ENCODE peak calls at places on chromosome 1, in six cellular contexts. One of them, this sample, is unnamed. For H3K4me1, the result is how much of the 10 kb centered on the place peaks cover.

GRCh38 chr1:234776256-234776874 is 166.4 kb upstream of the IRF2BP2 start:
- DNase-seq in mucosa of descending colon: peak
- DNase-seq in aorta: peak
- DNase-seq in body of pancreas: no peak
- DNase-seq in ascending aorta: no peak
- DNase-seq in neuronal stem cell: no peak
- DNase-seq in this sample: no peak

GRCh38 chr1:38274974-38275373 is 228.4 kb upstream of the POU3F1 start:
- DNase-seq in mucosa of descending colon: no peak
- DNase-seq in aorta: no peak
- DNase-seq in body of pancreas: no peak
- DNase-seq in ascending aorta: no peak
- DNase-seq in neuronal stem cell: peak
- DNase-seq in this sample: no peak

GRCh38 chr1:163796394-163796821 is 474.7 kb downstream of the NUF2 start:
- DNase-seq in mucosa of descending colon: no peak
- DNase-seq in aorta: no peak
- DNase-seq in body of pancreas: no peak
- DNase-seq in ascending aorta: no peak
- DNase-seq in neuronal stem cell: no peak
- DNase-seq in this sample: peak

GRCh38 chr1:85398391-85399064 is 66.4 kb downstream of the DDAH1 start:
- DNase-seq in mucosa of descending colon: no peak
- DNase-seq in aorta: no peak
- DNase-seq in body of pancreas: no peak
- DNase-seq in ascending aorta: no peak
- DNase-seq in neuronal stem cell: no peak
- DNase-seq in this sample: no peak

GRCh38 chr1:1272341-1273151 is 1.1 kb downstream of the UBE2J2 start:
- DNase-seq in mucosa of descending colon: peak
- DNase-seq in aorta: peak
- DNase-seq in body of pancreas: peak
- DNase-seq in ascending aorta: no peak
- DNase-seq in neuronal stem cell: no peak
- DNase-seq in this sample: no peak

GRCh38 chr1:217140041-217140901 is 417.0 kb upstream of the ESRRG start:
- DNase-seq in mucosa of descending colon: no peak
- DNase-seq in aorta: no peak
- DNase-seq in body of pancreas: no peak
- DNase-seq in ascending aorta: no peak
- DNase-seq in neuronal stem cell: peak
- DNase-seq in this sample: no peak

GRCh38 chr1:166133276-166133841 is 33.4 kb downstream of the FAM78B start:
- DNase-seq in mucosa of descending colon: no peak
- DNase-seq in aorta: no peak
- DNase-seq in body of pancreas: peak
- DNase-seq in ascending aorta: no peak
- DNase-seq in neuronal stem cell: no peak
- DNase-seq in this sample: no peak

GRCh38 chr1:19033926-19034680 is 77.6 kb upstream of the IFFO2 start:
- DNase-seq in mucosa of descending colon: no peak
- DNase-seq in aorta: no peak
- DNase-seq in body of pancreas: peak
- DNase-seq in ascending aorta: no peak
- DNase-seq in neuronal stem cell: no peak
- DNase-seq in this sample: no peak

GRCh38 chr1:66505671-66506392 is 28.1 kb upstream of the SGIP1 start:
- DNase-seq in mucosa of descending colon: no peak
- DNase-seq in aorta: peak
- DNase-seq in body of pancreas: no peak
- DNase-seq in ascending aorta: no peak
- DNase-seq in neuronal stem cell: no peak
- DNase-seq in this sample: no peak

GRCh38 chr1:172239894-172240293 is 180.6 kb upstream of the C1orf105 start:
- DNase-seq in mucosa of descending colon: no peak
- DNase-seq in aorta: no peak
- DNase-seq in body of pancreas: no peak
- DNase-seq in ascending aorta: no peak
- DNase-seq in neuronal stem cell: no peak
- DNase-seq in this sample: no peak

GRCh38 chr1:24748191-24749121 is 3.2 kb downstream of the CLIC4 start:
- DNase-seq in mucosa of descending colon: no peak
- DNase-seq in aorta: no peak
- DNase-seq in body of pancreas: no peak
- DNase-seq in ascending aorta: no peak
- DNase-seq in neuronal stem cell: no peak
- DNase-seq in this sample: no peak
- H3K4me1 ChIP-seq in mucosa of descending colon: under half
- H3K4me1 ChIP-seq in aorta: under half
- H3K4me1 ChIP-seq in body of pancreas: under half
- H3K4me1 ChIP-seq in ascending aorta: under half
- H3K4me1 ChIP-seq in neuronal stem cell: under half
- H3K4me1 ChIP-seq in this sample: under half

GRCh38 chr1:213264534-213264933 is 213.5 kb downstream of the RPS6KC1 start:
- DNase-seq in mucosa of descending colon: no peak
- DNase-seq in aorta: no peak
- DNase-seq in body of pancreas: no peak
- DNase-seq in ascending aorta: no peak
- DNase-seq in neuronal stem cell: no peak
- DNase-seq in this sample: no peak

GRCh38 chr1:213256438-213257087 is 205.5 kb downstream of the RPS6KC1 start:
- DNase-seq in mucosa of descending colon: no peak
- DNase-seq in aorta: no peak
- DNase-seq in body of pancreas: no peak
- DNase-seq in ascending aorta: no peak
- DNase-seq in neuronal stem cell: no peak
- DNase-seq in this sample: no peak

GRCh38 chr1:213260322-213261075 is 209.5 kb downstream of the RPS6KC1 start:
- DNase-seq in mucosa of descending colon: no peak
- DNase-seq in aorta: no peak
- DNase-seq in body of pancreas: no peak
- DNase-seq in ascending aorta: no peak
- DNase-seq in neuronal stem cell: no peak
- DNase-seq in this sample: no peak
- H3K4me3 ChIP-seq in mucosa of descending colon: no peak
- H3K4me3 ChIP-seq in aorta: no peak
- H3K4me3 ChIP-seq in body of pancreas: no peak
- H3K4me3 ChIP-seq in ascending aorta: no peak
- H3K4me3 ChIP-seq in neuronal stem cell: no peak
- H3K4me3 ChIP-seq in this sample: no peak

GRCh38 chr1:151310986-151311385 is 16.2 kb downstream of the PI4KB start:
- DNase-seq in mucosa of descending colon: no peak
- DNase-seq in aorta: no peak
- DNase-seq in body of pancreas: no peak
- DNase-seq in ascending aorta: no peak
- DNase-seq in neuronal stem cell: no peak
- DNase-seq in this sample: no peak

GRCh38 chr1:151313501-151313900 is 13.7 kb downstream of the PI4KB start:
- DNase-seq in mucosa of descending colon: no peak
- DNase-seq in aorta: no peak
- DNase-seq in body of pancreas: no peak
- DNase-seq in ascending aorta: no peak
- DNase-seq in neuronal stem cell: no peak
- DNase-seq in this sample: no peak

GRCh38 chr1:151312439-151313225 is 14.6 kb downstream of the PI4KB start:
- DNase-seq in mucosa of descending colon: no peak
- DNase-seq in aorta: no peak
- DNase-seq in body of pancreas: no peak
- DNase-seq in ascending aorta: no peak
- DNase-seq in neuronal stem cell: no peak
- DNase-seq in this sample: no peak

GRCh38 chr1:151311589-151312331 is 15.5 kb downstream of the PI4KB start:
- DNase-seq in mucosa of descending colon: no peak
- DNase-seq in aorta: peak
- DNase-seq in body of pancreas: peak
- DNase-seq in ascending aorta: peak
- DNase-seq in neuronal stem cell: no peak
- DNase-seq in this sample: no peak

DNA sequence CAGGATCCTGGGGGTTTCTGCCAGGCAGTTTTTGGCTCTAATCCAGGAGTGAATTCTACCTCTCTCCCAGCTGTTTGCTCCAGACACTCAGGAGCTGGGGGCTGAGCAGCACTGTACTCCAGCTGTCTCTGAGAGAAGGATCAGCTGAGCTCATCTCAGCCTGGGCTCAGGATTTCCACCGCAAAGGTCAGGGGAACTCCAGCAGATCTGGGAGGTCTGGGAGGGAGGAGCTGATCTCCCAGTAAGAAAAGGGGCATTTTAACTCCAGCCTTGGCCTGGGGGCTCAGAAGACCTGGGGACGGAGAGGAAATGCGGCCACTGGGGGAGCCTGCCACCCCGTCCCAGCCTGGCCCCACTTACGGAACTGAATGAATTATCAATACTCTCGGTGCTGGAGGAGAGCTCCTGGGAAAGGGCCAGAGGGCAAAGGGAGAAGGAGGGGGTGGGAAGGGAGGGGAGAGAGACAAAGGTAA is 17.3 kb downstream of the PI4KB start:
- DNase-seq in mucosa of descending colon: no peak
- DNase-seq in aorta: no peak
- DNase-seq in body of pancreas: no peak
- DNase-seq in ascending aorta: no peak
- DNase-seq in neuronal stem cell: no peak
- DNase-seq in this sample: no peak
- H3K4me1 ChIP-seq in mucosa of descending colon: under half
- H3K4me1 ChIP-seq in aorta: under half
- H3K4me1 ChIP-seq in body of pancreas: under half
- H3K4me1 ChIP-seq in ascending aorta: under half
- H3K4me1 ChIP-seq in neuronal stem cell: under half
- H3K4me1 ChIP-seq in this sample: under half

DNA sequence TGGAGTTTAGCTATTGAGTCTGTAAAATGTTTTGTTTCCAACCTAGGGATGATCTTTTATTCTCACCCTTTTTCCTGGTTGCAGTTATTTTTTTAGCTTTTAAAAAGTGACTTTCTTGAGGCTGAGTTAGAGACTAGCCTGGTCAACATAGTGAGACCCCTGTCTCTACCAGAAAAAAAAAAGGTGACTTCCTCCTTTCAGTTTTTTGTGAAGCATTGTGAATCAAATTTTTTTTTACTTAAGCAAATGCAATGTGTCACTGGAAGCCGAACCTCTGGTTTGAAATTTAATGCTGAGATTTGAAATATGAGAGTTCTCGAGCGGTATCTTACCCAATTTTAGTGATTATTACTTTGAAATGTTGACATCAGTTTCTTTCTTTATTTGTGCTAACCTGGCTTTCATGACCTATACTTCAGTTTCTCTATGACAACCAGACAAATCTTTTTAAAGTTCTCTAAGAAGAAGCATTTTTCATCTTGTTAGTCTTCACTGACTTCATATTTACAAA is 3.6 kb downstream of the CAP1 start:
- DNase-seq in mucosa of descending colon: no peak
- DNase-seq in aorta: no peak
- DNase-seq in body of pancreas: no peak
- DNase-seq in ascending aorta: no peak
- DNase-seq in neuronal stem cell: no peak
- DNase-seq in this sample: no peak
- H3K4me3 ChIP-seq in mucosa of descending colon: no peak
- H3K4me3 ChIP-seq in aorta: no peak
- H3K4me3 ChIP-seq in body of pancreas: no peak
- H3K4me3 ChIP-seq in ascending aorta: no peak
- H3K4me3 ChIP-seq in neuronal stem cell: no peak
- H3K4me3 ChIP-seq in this sample: no peak

This sample was measured in HAP-1.